ENCODE peak calls at places on chromosomes 6 and 20, in seven cellular contexts. W is GM12878, G is HCT116, A is H1, P is HepG2, D is SK-N-SH, B is K562. M is an unnamed sample.

GRCh38 chr20:62642666-62643520 is 590 bp downstream of the SLCO4A1 start:
- DNase-seq in W (no peak), G (no peak), A (no peak), P (no peak), D (peak), B (peak), M (no peak)

GRCh38 chr20:9835302-9835701 is 3.6 kb downstream of the PAK5 start:
- DNase-seq in W (no peak), G (no peak), A (no peak), P (no peak), D (no peak), B (no peak), M (no peak)

GRCh38 chr20:3909952-3910366 is 20.8 kb downstream of the PANK2 start:
- DNase-seq in W (no peak), G (no peak), A (no peak), P (no peak), D (no peak), B (peak), M (no peak)

GRCh38 chr20:13008761-13009681 is at the start of gene SPTLC3:
- DNase-seq in W (no peak), G (no peak), A (peak), P (peak), D (no peak), B (no peak), M (no peak)

GRCh38 chr6:27296106-27296783 is 15.8 kb downstream of the POM121L2 start:
- DNase-seq in W (no peak), G (peak), A (no peak), P (no peak), D (no peak), B (no peak), M (no peak)

GRCh38 chr6:28871335-28872156 is 52.2 kb downstream of the TRIM27 start:
- DNase-seq in W (no peak), G (no peak), A (no peak), P (no peak), D (no peak), B (no peak), M (no peak)

GRCh38 chr20:34083137-34083536 is 28.9 kb downstream of the EIF2S2 start:
- DNase-seq in W (no peak), G (no peak), A (no peak), P (no peak), D (no peak), B (peak), M (no peak)

GRCh38 chr20:51022803-51023616 is at the start of gene KCNG1:
- DNase-seq in W (no peak), G (peak), A (peak), P (no peak), D (peak), B (peak), M (no peak)

GRCh38 chr20:1324598-1325172 is 4.3 kb downstream of the SDCBP2 start:
- DNase-seq in W (no peak), G (no peak), A (no peak), P (no peak), D (no peak), B (no peak), M (no peak)

GRCh38 chr6:119313937-119314893 is 35.3 kb downstream of the MAN1A1 start:
- DNase-seq in W (peak), G (no peak), A (no peak), P (no peak), D (no peak), B (no peak), M (no peak)

GRCh38 chr6:166318649-166319600 is 10.7 kb upstream of the PRR18 start:
- DNase-seq in W (no peak), G (no peak), A (no peak), P (peak), D (peak), B (no peak), M (no peak)

GRCh38 chr20:14647016-14647415 is 309.6 kb upstream of the FLRT3 start:
- DNase-seq in W (no peak), G (no peak), A (no peak), P (no peak), D (no peak), B (no peak), M (no peak)

GRCh38 chr20:57695012-57695411 is 14.8 kb downstream of the PMEPA1 start:
- DNase-seq in W (no peak), G (peak), A (no peak), P (no peak), D (no peak), B (no peak), M (no peak)

GRCh38 chr6:128271527-128271926 is 248.9 kb downstream of the PTPRK start:
- DNase-seq in W (no peak), G (no peak), A (no peak), P (no peak), D (no peak), B (no peak), M (no peak)

GRCh38 chr6:40489798-40490197 is 97.4 kb downstream of the LRFN2 start:
- DNase-seq in W (no peak), G (no peak), A (no peak), P (no peak), D (no peak), B (no peak), M (no peak)

GRCh38 chr6:133466666-133467065 is 225.5 kb downstream of the EYA4 start:
- DNase-seq in W (no peak), G (no peak), A (no peak), P (no peak), D (no peak), B (no peak), M (no peak)

GRCh38 chr6:36387440-36388303 is at the start of gene ETV7:
- DNase-seq in W (no peak), G (no peak), A (no peak), P (no peak), D (peak), B (no peak), M (no peak)

GRCh38 chr6:154738561-154738961 is 5.3 kb downstream of the SCAF8 start:
- DNase-seq in W (no peak), G (no peak), A (no peak), P (no peak), D (no peak), B (no peak), M (no peak)

GRCh38 chr20:63519765-63520593 is 586 bp upstream of the PPDPF start:
- DNase-seq in W (no peak), G (no peak), A (no peak), P (no peak), D (peak), B (peak), M (no peak)

GRCh38 chr20:37336369-37337207 is 9.4 kb upstream of the SRC start:
- DNase-seq in W (peak), G (no peak), A (no peak), P (no peak), D (peak), B (peak), M (no peak)

GRCh38 chr6:111764238-111765182 is 108.7 kb downstream of the FYN start:
- DNase-seq in W (peak), G (no peak), A (no peak), P (no peak), D (no peak), B (no peak), M (no peak)

GRCh38 chr20:37314617-37315292 is 25.3 kb downstream of the MANBAL start:
- DNase-seq in W (no peak), G (no peak), A (no peak), P (no peak), D (peak), B (peak), M (no peak)

GRCh38 chr20:37638527-37638926 is 55.3 kb upstream of the CTNNBL1 start:
- DNase-seq in W (no peak), G (no peak), A (no peak), P (no peak), D (no peak), B (no peak), M (no peak)

GRCh38 chr20:18728165-18728866 is 85.3 kb upstream of the SCP2D1 start:
- DNase-seq in W (peak), G (no peak), A (no peak), P (peak), D (no peak), B (no peak), M (no peak)

GRCh38 chr6:104855507-104855906 is 4.2 kb downstream of the HACE1 start:
- DNase-seq in W (no peak), G (no peak), A (no peak), P (no peak), D (no peak), B (no peak), M (no peak)

GRCh38 chr6:27091661-27092315 is 155.7 kb upstream of the PRSS16 start:
- DNase-seq in W (peak), G (peak), A (peak), P (peak), D (peak), B (peak), M (peak)

GRCh38 chr6:160032538-160032937 is 63.7 kb downstream of the IGF2R start:
- DNase-seq in W (no peak), G (no peak), A (no peak), P (no peak), D (no peak), B (no peak), M (no peak)

GRCh38 chr20:8790442-8791074 is 278.3 kb upstream of the PLCB4 start:
- DNase-seq in W (no peak), G (peak), A (no peak), P (peak), D (peak), B (peak), M (peak)

GRCh38 chr6:144443157-144443556 is 158.0 kb downstream of the UTRN start:
- DNase-seq in W (no peak), G (no peak), A (no peak), P (no peak), D (no peak), B (no peak), M (no peak)

GRCh38 chr6:12024715-12025434 is 12.8 kb downstream of the HIVEP1 start:
- DNase-seq in W (no peak), G (no peak), A (no peak), P (no peak), D (no peak), B (no peak), M (no peak)

GRCh38 chr6:97557355-97557754 is 274.3 kb upstream of the MMS22L start:
- DNase-seq in W (no peak), G (no peak), A (no peak), P (no peak), D (no peak), B (no peak), M (no peak)
- TF ChIP-seq CTCF in W (no peak), G (no peak), A (no peak), P (no peak), D (no peak), B (no peak), M (no peak)

GRCh38 chr6:25056130-25056529 is 120.4 kb upstream of the RIPOR2 start:
- DNase-seq in W (no peak), G (no peak), A (no peak), P (no peak), D (no peak), B (no peak), M (no peak)
- TF ChIP-seq SIN3A in W (no peak), G (no peak), A (no peak), P (no peak), D (no peak), B (no peak), M (no peak)

GRCh38 chr20:60553095-60553494 is 594.9 kb downstream of the CDH26 start:
- DNase-seq in W (no peak), G (no peak), A (no peak), P (no peak), D (no peak), B (no peak), M (no peak)
- TF ChIP-seq CTCF in W (no peak), G (no peak), A (no peak), P (no peak), D (no peak), B (no peak), M (no peak)

DNA sequence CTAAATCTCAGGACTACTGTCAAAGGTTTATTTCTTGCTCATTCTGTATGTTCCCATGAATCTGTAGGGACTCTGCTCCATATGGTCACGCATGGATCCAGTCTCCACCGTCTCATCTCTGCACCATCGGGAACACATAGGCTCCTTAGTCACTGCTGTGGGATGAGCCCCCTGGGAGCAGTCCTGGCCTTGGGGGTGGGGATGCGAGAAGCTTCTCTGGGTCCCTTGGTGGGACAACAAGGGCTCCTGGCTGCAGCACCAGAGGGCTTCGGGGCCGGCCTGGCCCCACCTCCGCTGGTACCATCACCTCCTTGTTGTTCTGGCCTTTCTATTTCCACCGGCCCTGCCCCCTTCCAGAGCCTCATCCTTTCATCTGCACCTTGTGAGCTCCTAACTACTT is 148.4 kb downstream of the CDH4 start:
- DNase-seq in W (no peak), G (no peak), A (no peak), P (no peak), D (no peak), B (no peak), M (no peak)
- TF ChIP-seq SIN3A in W (no peak), G (no peak), A (no peak), P (no peak), D (no peak), B (no peak), M (no peak)

GRCh38 chr6:161830866-161831600 is 557.2 kb upstream of the AGPAT4 start:
- DNase-seq in W (no peak), G (no peak), A (no peak), P (no peak), D (peak), B (no peak), M (no peak)

GRCh38 chr6:161832622-161833021 is 558.8 kb upstream of the AGPAT4 start:
- DNase-seq in W (no peak), G (no peak), A (no peak), P (no peak), D (no peak), B (no peak), M (no peak)

GRCh38 chr6:161836643-161837448 is 563.0 kb upstream of the AGPAT4 start:
- DNase-seq in W (no peak), G (peak), A (no peak), P (peak), D (no peak), B (no peak), M (no peak)

GRCh38 chr6:161835426-161836029 is 561.7 kb upstream of the AGPAT4 start:
- DNase-seq in W (no peak), G (no peak), A (no peak), P (peak), D (peak), B (no peak), M (no peak)

GRCh38 chr6:161833099-161833860 is 559.4 kb upstream of the AGPAT4 start:
- DNase-seq in W (no peak), G (no peak), A (no peak), P (no peak), D (no peak), B (no peak), M (no peak)
- TF ChIP-seq CTCF in W (no peak), G (no peak), A (no peak), P (no peak), D (no peak), B (no peak), M (no peak)

M was measured in Panc1.